ENCODE peak calls at places on chromosomes 4 and X, in eight cellular contexts. Q is central memory CD8-positive, alpha-beta T cell; I is naive thymus-derived CD8-positive, alpha-beta T cell; M is left lobe of liver; X is Right ventricle myocardium superior; N is heart left ventricle; T is effector memory CD8-positive, alpha-beta T cell; C is gastroesophageal sphincter. G is an unnamed sample.

GRCh38 chr4:123411976-123412589 is 15.5 kb downstream of the SPRY1 start:
- ATAC-seq in I (no peak), N (no peak), T (no peak), Q (no peak), M (peak), C (no peak), X (no peak), G (peak)

GRCh38 chrX:107676559-107677378 is 48.5 kb downstream of the PRPS1 start:
- ATAC-seq in M (peak), C (peak), I (peak), T (no peak), N (peak), X (peak), Q (no peak), G (peak)

GRCh38 chr4:92101609-92102231 is 202.0 kb upstream of the GRID2 start:
- ATAC-seq in N (no peak), I (no peak), Q (no peak), C (peak), T (no peak), X (no peak), M (no peak), G (no peak)

GRCh38 chr4:113471141-113471860 is 290.2 kb downstream of the CAMK2D start:
- ATAC-seq in T (no peak), I (no peak), Q (no peak), C (no peak), M (no peak), N (no peak), X (no peak), G (no peak)

GRCh38 chr4:52850406-52851119 is 11.6 kb upstream of the RASL11B start:
- ATAC-seq in M (no peak), Q (no peak), C (no peak), X (no peak), I (no peak), N (no peak), T (no peak), G (no peak)

GRCh38 chr4:7661066-7661748 is 226.5 kb upstream of the PSAPL1 start:
- ATAC-seq in T (no peak), X (no peak), M (no peak), I (no peak), Q (no peak), C (no peak), N (no peak), G (no peak)

GRCh38 chr4:158020734-158021346 is 152.0 kb downstream of the GASK1B start:
- ATAC-seq in T (no peak), X (no peak), C (no peak), Q (no peak), M (no peak), N (no peak), I (no peak), G (no peak)

GRCh38 chr4:181301735-181302380 is 941.3 kb upstream of the TENM3 start:
- ATAC-seq in M (peak), I (no peak), T (no peak), N (peak), C (no peak), Q (no peak), X (peak), G (no peak)

GRCh38 chrX:341541-342101 is 23.0 kb upstream of the GTPBP6 start:
- ATAC-seq in C (no peak), I (no peak), M (no peak), T (no peak), X (no peak), N (no peak), Q (no peak), G (no peak)

GRCh38 chr4:182245541-182246245 is 2.5 kb downstream of the TENM3 start:
- ATAC-seq in I (no peak), X (peak), M (no peak), N (peak), C (no peak), T (no peak), Q (no peak), G (no peak)

GRCh38 chr4:53113433-53114215 is 251.5 kb downstream of the RASL11B start:
- ATAC-seq in T (no peak), C (no peak), X (peak), M (no peak), Q (no peak), I (no peak), N (peak), G (peak)

GRCh38 chr4:71187399-71188196 is 151.2 kb upstream of the SLC4A4 start:
- ATAC-seq in T (peak), N (peak), Q (no peak), X (peak), I (peak), M (peak), C (peak), G (peak)

GRCh38 chr4:95798003-95798402 is 41.9 kb upstream of the PDHA2 start:
- ATAC-seq in Q (no peak), I (no peak), X (no peak), T (no peak), M (no peak), C (no peak), N (no peak), G (no peak)

GRCh38 chrX:72019487-72019886 is 108.8 kb downstream of the NHSL2 start:
- ATAC-seq in C (no peak), I (no peak), M (no peak), N (no peak), T (no peak), Q (no peak), X (no peak), G (no peak)

GRCh38 chr4:73613130-73613529 is 7.1 kb downstream of the RASSF6 start:
- ATAC-seq in X (no peak), T (no peak), N (no peak), C (no peak), M (no peak), I (no peak), Q (no peak), G (no peak)

GRCh38 chrX:21698274-21698673 is 40.1 kb upstream of the KLHL34 start:
- ATAC-seq in N (no peak), X (no peak), T (no peak), C (no peak), I (no peak), M (no peak), Q (no peak), G (no peak)

GRCh38 chrX:45623266-45623665 is 422.6 kb upstream of the DIPK2B start:
- ATAC-seq in X (no peak), M (no peak), N (no peak), C (peak), T (no peak), Q (no peak), I (no peak), G (no peak)

GRCh38 chr4:138688531-138689181 is 326.9 kb upstream of the NOCT start:
- ATAC-seq in N (no peak), C (no peak), Q (no peak), X (no peak), M (no peak), T (no peak), I (no peak), G (no peak)

GRCh38 chr4:20809796-20810195 is 109.5 kb downstream of the PACRGL start:
- ATAC-seq in Q (no peak), C (no peak), M (no peak), T (no peak), X (no peak), N (no peak), I (no peak), G (no peak)

GRCh38 chr4:142974331-142974730 is 128.2 kb upstream of the INPP4B start:
- ATAC-seq in I (no peak), Q (no peak), C (peak), T (no peak), X (no peak), M (no peak), N (peak), G (no peak)

GRCh38 chr4:76898385-76898692 is 395 bp upstream of the SOWAHB start:
- ATAC-seq in T (no peak), I (no peak), C (no peak), Q (no peak), N (no peak), M (no peak), X (no peak), G (no peak)

GRCh38 chrX:29941292-29941691 is 274.1 kb upstream of the MAGEB2 start:
- ATAC-seq in N (no peak), X (no peak), C (no peak), I (no peak), T (no peak), Q (no peak), M (no peak), G (no peak)

GRCh38 chr4:24659241-24659961 is 75.0 kb upstream of the DHX15 start:
- ATAC-seq in Q (no peak), I (no peak), M (no peak), N (no peak), X (no peak), T (no peak), C (no peak), G (no peak)

GRCh38 chr4:94208918-94209317 is 1.3 kb downstream of the SMARCAD1 start:
- ATAC-seq in M (no peak), Q (no peak), T (no peak), N (no peak), I (no peak), X (no peak), C (no peak), G (no peak)

GRCh38 chr4:81922271-81922775 is 450.6 kb upstream of the RASGEF1B start:
- ATAC-seq in N (peak), M (no peak), I (no peak), Q (no peak), T (no peak), X (peak), C (no peak), G (no peak)

GRCh38 chr4:1030559-1030958 is 19.1 kb downstream of the FGFRL1 start:
- ATAC-seq in X (no peak), C (no peak), T (no peak), I (no peak), Q (no peak), M (no peak), N (no peak), G (no peak)

GRCh38 chrX:155632424-155633100 is 19.8 kb upstream of the TMLHE start:
- ATAC-seq in N (peak), M (peak), T (peak), X (no peak), C (no peak), Q (peak), I (peak), G (peak)

GRCh38 chr4:108006361-108006760 is 16.7 kb downstream of the HADH start:
- ATAC-seq in Q (no peak), T (no peak), X (no peak), M (no peak), C (no peak), I (peak), N (peak), G (peak)

G was measured in activated T-helper 17 cell treated with anti-CD3 and anti-CD28 coated beads, Interleukin-2, amount 50 U/mL, for 72 hours.